ENCODE peak calls at places on chromosome 13, in seven cellular contexts. C is astrocyte of the cerebellum; W is astrocyte of the spinal cord; A is HFF-Myc; R is IMR-90; G is H1; U is CD4-positive, alpha-beta T cell. F is an unnamed sample.

GRCh38 chr13:39767791-39768564 is 112.5 kb downstream of the COG6 start:
- DNase-seq in C (no peak), W (peak), A (no peak), R (no peak), G (no peak), U (no peak), F (no peak)

GRCh38 chr13:79519252-79519651 is 38.3 kb downstream of the NDFIP2 start:
- DNase-seq in C (no peak), W (peak), A (no peak), R (peak), G (no peak), U (no peak), F (no peak)

GRCh38 chr13:99347911-99348451 is 40.8 kb upstream of the GPR183 start:
- DNase-seq in C (no peak), W (no peak), A (no peak), R (no peak), G (peak), U (no peak), F (no peak)

GRCh38 chr13:66344770-66345367 is 885.3 kb downstream of the PCDH9 start:
- DNase-seq in C (no peak), W (no peak), A (no peak), R (no peak), G (no peak), U (no peak), F (no peak)

GRCh38 chr13:77429320-77430142 is 102.6 kb upstream of the MYCBP2 start:
- DNase-seq in C (peak), W (peak), A (no peak), R (no peak), G (no peak), U (no peak), F (peak)

GRCh38 chr13:110856941-110857835 is 57.7 kb downstream of the ANKRD10 start:
- DNase-seq in C (no peak), W (no peak), A (no peak), R (no peak), G (no peak), U (no peak), F (no peak)

GRCh38 chr13:29484796-29485195 is 110.7 kb downstream of the SLC7A1 start:
- DNase-seq in C (no peak), W (no peak), A (no peak), R (no peak), G (no peak), U (no peak), F (no peak)

GRCh38 chr13:39051157-39051556 is 12.9 kb downstream of the NHLRC3 start:
- DNase-seq in C (peak), W (peak), A (no peak), R (peak), G (no peak), U (no peak), F (no peak)

GRCh38 chr13:48504606-48505369 is 28.1 kb downstream of the RCBTB2 start:
- DNase-seq in C (no peak), W (no peak), A (no peak), R (no peak), G (no peak), U (no peak), F (no peak)

GRCh38 chr13:103639326-103639725 is 573.1 kb upstream of the SLC10A2 start:
- DNase-seq in C (no peak), W (no peak), A (no peak), R (no peak), G (no peak), U (no peak), F (no peak)

GRCh38 chr13:20412761-20413355 is 112.8 kb downstream of the CRYL1 start:
- DNase-seq in C (no peak), W (no peak), A (no peak), R (peak), G (no peak), U (no peak), F (no peak)

DNA sequence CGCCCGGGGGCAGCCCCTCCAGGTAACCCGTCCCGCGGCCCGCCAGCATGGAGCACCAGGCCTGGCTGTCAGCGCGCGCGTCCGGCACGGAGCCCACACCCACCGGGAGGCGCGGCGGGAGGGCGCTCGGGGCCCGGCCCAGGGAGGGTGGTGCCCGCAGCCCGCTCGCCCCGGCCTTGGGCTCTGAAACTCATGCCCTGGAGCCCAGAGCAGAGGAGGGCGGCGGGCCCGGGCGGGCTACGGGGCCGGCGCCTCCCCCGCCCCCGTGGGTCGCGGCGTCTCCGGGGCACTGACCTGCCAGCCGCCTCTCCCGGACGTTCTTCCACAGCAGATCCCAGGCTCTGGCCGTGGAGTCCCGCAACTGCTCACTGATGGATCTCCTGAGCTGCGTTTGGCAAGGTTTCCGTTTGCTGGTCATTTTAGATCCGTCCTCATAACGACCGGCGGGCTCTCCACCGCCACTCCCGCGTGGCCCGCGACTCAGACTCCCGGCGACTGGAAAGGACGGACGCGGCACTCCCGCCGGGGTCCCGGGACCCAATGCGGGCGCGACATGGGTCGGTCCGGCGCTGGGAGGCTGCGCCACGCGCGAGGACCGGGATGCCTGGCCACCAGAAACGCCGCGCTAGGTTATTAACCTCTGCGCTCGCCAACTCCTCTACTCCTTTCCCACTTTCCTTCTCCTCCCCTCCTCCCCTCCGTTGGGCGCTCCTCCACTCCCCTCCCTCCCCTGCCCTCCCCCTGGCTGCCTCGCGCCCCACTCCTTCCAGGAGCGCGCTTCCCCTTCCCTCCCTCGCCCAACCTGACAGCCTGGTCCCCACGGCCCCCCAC is 64.7 kb upstream of the STARD13 start:
- DNase-seq in C (no peak), W (peak), A (no peak), R (peak), G (peak), U (no peak), F (no peak)
- TF ChIP-seq CTCF in C (no peak), W (no peak), A (no peak), R (no peak), G (no peak), U (no peak), F (no peak)

GRCh38 chr13:37075164-37075563 is 15.7 kb upstream of the SUPT20H start:
- DNase-seq in C (no peak), W (no peak), A (no peak), R (no peak), G (no peak), U (no peak), F (no peak)

GRCh38 chr13:37070956-37071355 is 11.5 kb upstream of the SUPT20H start:
- DNase-seq in C (no peak), W (no peak), A (no peak), R (peak), G (no peak), U (no peak), F (no peak)

GRCh38 chr13:37076818-37077217 is 17.3 kb upstream of the SUPT20H start:
- DNase-seq in C (no peak), W (no peak), A (no peak), R (no peak), G (no peak), U (no peak), F (no peak)

GRCh38 chr13:37072024-37072423 is 12.5 kb upstream of the SUPT20H start:
- DNase-seq in C (no peak), W (no peak), A (no peak), R (no peak), G (no peak), U (no peak), F (no peak)

GRCh38 chr13:37074703-37075102 is 15.2 kb upstream of the SUPT20H start:
- DNase-seq in C (no peak), W (peak), A (no peak), R (peak), G (no peak), U (no peak), F (no peak)
- TF ChIP-seq CTCF in C (no peak), W (peak), A (no peak), R (peak), G (no peak), U (peak), F (peak)

GRCh38 chr13:95298971-95299627 is 2.2 kb downstream of the ABCC4 start:
- DNase-seq in C (peak), W (peak), A (peak), R (peak), G (no peak), U (no peak), F (peak)

GRCh38 chr13:95298169-95298940 is 2.9 kb downstream of the ABCC4 start:
- DNase-seq in C (no peak), W (no peak), A (no peak), R (no peak), G (no peak), U (no peak), F (no peak)

GRCh38 chr13:95301947-95302386 is 716 bp upstream of the ABCC4 start:
- DNase-seq in C (no peak), W (no peak), A (no peak), R (no peak), G (no peak), U (peak), F (no peak)

GRCh38 chr13:95301135-95301946 is at the start of gene ABCC4:
- DNase-seq in C (no peak), W (peak), A (peak), R (peak), G (peak), U (peak), F (peak)

GRCh38 chr13:95300625-95301134 is 571 bp downstream of the ABCC4 start:
- DNase-seq in C (no peak), W (peak), A (peak), R (peak), G (peak), U (peak), F (peak)
- TF ChIP-seq CTCF in C (no peak), W (peak), A (no peak), R (peak), G (no peak), U (no peak), F (peak)

GRCh38 chr13:40809471-40809870 is 20.1 kb downstream of the SLC25A15 start:
- DNase-seq in C (no peak), W (no peak), A (no peak), R (no peak), G (no peak), U (no peak), F (no peak)

GRCh38 chr13:40812102-40812501 is 22.7 kb downstream of the SLC25A15 start:
- DNase-seq in C (no peak), W (no peak), A (no peak), R (no peak), G (no peak), U (no peak), F (no peak)

GRCh38 chr13:40814803-40815202 is 25.4 kb downstream of the SLC25A15 start:
- DNase-seq in C (no peak), W (no peak), A (no peak), R (peak), G (no peak), U (no peak), F (no peak)

GRCh38 chr13:40812724-40813445 is 23.5 kb downstream of the SLC25A15 start:
- DNase-seq in C (no peak), W (peak), A (no peak), R (peak), G (no peak), U (no peak), F (no peak)

GRCh38 chr13:40813662-40814454 is 24.4 kb downstream of the SLC25A15 start:
- DNase-seq in C (no peak), W (peak), A (no peak), R (peak), G (peak), U (no peak), F (peak)
- TF ChIP-seq CTCF in C (peak), W (peak), A (peak), R (peak), G (no peak), U (peak), F (peak)

GRCh38 chr13:33934343-33934742 is 116.4 kb downstream of the RFC3 start:
- DNase-seq in C (no peak), W (no peak), A (no peak), R (no peak), G (no peak), U (no peak), F (no peak)

GRCh38 chr13:33934936-33935510 is 117.1 kb downstream of the RFC3 start:
- DNase-seq in C (no peak), W (no peak), A (no peak), R (no peak), G (no peak), U (no peak), F (no peak)

GRCh38 chr13:33932765-33933406 is 114.9 kb downstream of the RFC3 start:
- DNase-seq in C (peak), W (peak), A (no peak), R (peak), G (no peak), U (no peak), F (no peak)

GRCh38 chr13:33933810-33934209 is 115.9 kb downstream of the RFC3 start:
- DNase-seq in C (no peak), W (no peak), A (no peak), R (no peak), G (no peak), U (no peak), F (no peak)

GRCh38 chr13:33931397-33931987 is 113.5 kb downstream of the RFC3 start:
- DNase-seq in C (peak), W (peak), A (peak), R (peak), G (no peak), U (no peak), F (peak)
- TF ChIP-seq CTCF in C (peak), W (peak), A (peak), R (peak), G (no peak), U (no peak), F (peak)

DNA sequence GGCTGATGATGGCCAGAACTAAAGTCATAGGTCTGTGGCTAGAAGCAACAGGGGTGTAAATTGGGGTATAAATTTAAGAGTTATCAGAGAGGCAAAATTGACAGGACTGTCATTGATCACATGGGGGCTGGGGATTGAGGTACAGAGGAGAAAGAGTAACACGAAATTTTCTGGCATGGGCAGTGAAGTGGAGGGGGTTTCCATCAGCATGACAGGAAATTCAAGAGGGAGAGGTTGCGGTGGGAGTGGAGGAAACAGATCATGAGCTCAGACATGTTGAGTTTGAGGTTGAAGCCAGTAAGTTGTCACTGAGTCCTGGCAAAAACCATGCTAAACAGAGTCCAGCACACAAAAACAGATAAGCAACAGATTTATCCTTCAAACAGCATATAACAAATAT is 192.1 kb upstream of the TSC22D1 start:
- DNase-seq in C (no peak), W (no peak), A (no peak), R (no peak), G (no peak), U (no peak), F (peak)
- TF ChIP-seq CTCF in C (no peak), W (no peak), A (no peak), R (no peak), G (no peak), U (no peak), F (no peak)

GRCh38 chr13:45441633-45442032 is 23.1 kb upstream of the COG3 start:
- DNase-seq in C (no peak), W (peak), A (no peak), R (peak), G (no peak), U (no peak), F (peak)
- TF ChIP-seq CTCF in C (peak), W (peak), A (peak), R (no peak), G (no peak), U (no peak), F (peak)

GRCh38 chr13:26716984-26717383 is 43.6 kb downstream of the GPR12 start:
- DNase-seq in C (no peak), W (no peak), A (no peak), R (no peak), G (no peak), U (no peak), F (no peak)

GRCh38 chr13:26718146-26718545 is 42.4 kb downstream of the GPR12 start:
- DNase-seq in C (no peak), W (no peak), A (no peak), R (no peak), G (no peak), U (no peak), F (no peak)

GRCh38 chr13:26721251-26721939 is 39.2 kb downstream of the GPR12 start:
- DNase-seq in C (no peak), W (peak), A (no peak), R (no peak), G (no peak), U (no peak), F (no peak)

GRCh38 chr13:26718872-26719271 is 41.7 kb downstream of the GPR12 start:
- DNase-seq in C (no peak), W (no peak), A (no peak), R (no peak), G (no peak), U (no peak), F (no peak)

DNA sequence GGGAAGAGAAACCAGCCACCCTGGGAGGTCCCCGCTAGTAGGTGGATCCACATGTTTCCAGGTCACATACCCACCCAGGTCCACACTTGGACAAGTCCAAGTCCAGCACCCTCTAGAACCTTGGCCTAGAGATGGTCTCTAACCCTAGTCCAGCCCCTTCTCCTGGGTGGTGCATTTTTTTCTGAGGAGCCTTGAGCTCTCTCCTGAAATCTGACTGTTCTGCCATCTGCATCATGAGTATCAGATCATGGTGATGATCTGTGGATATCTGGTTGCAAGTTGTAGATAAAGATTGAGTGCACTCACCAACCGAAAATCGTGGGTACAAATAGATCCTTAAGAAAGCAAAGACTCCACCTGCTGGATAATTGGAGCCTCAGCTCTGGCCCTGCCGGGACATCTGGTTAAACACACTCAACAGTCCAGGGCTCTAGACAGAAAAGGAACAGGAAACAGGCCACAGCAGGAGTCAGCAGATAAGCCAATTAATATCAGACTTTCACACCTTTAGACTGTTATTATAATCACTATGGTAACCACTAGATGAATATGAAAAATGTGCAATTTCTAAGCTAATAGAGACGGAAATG is 41.1 kb downstream of the GPR12 start:
- DNase-seq in C (no peak), W (no peak), A (peak), R (peak), G (no peak), U (no peak), F (no peak)
- TF ChIP-seq CTCF in C (no peak), W (peak), A (peak), R (peak), G (no peak), U (no peak), F (no peak)

GRCh38 chr13:27125357-27126282 is 46.0 kb downstream of the USP12 start:
- DNase-seq in C (no peak), W (no peak), A (no peak), R (no peak), G (no peak), U (no peak), F (no peak)
- TF ChIP-seq CTCF in C (no peak), W (no peak), A (no peak), R (no peak), G (no peak), U (no peak), F (no peak)

F was measured in GM13977.